ENCODE peak calls at places on chromosomes 1 and 21, in five cellular contexts. P is GM10248, I is ovary, L is LoVo, F is testis. R is an unnamed sample.

GRCh38 chr1:88740784-88741183 is 56.7 kb downstream of the PKN2 start:
- DNase-seq in P (no peak), I (no peak), L (no peak), F (no peak), R (no peak)

GRCh38 chr1:33170351-33171274 is 11.2 kb downstream of the TRIM62 start:
- DNase-seq in P (no peak), I (no peak), L (no peak), F (no peak), R (no peak)

GRCh38 chr1:243917863-243918565 is 68.0 kb upstream of the AKT3 start:
- DNase-seq in P (no peak), I (no peak), L (no peak), F (no peak), R (no peak)

GRCh38 chr1:20711285-20712209 is 6.3 kb downstream of the KIF17 start:
- DNase-seq in P (no peak), I (no peak), L (no peak), F (no peak), R (no peak)

GRCh38 chr1:46491500-46492268 is 2.0 kb downstream of the DMBX1 start:
- DNase-seq in P (no peak), I (no peak), L (no peak), F (no peak), R (no peak)

GRCh38 chr21:44353200-44353970 is at the start of gene TRPM2:
- DNase-seq in P (peak), I (no peak), L (no peak), F (no peak), R (peak)

GRCh38 chr1:104780470-104781078 is 1030.9 kb downstream of the AMY1C start:
- DNase-seq in P (peak), I (no peak), L (peak), F (no peak), R (no peak)

GRCh38 chr1:195113471-195113870 is 1494.8 kb downstream of the KCNT2 start:
- DNase-seq in P (no peak), I (no peak), L (no peak), F (no peak), R (no peak)

GRCh38 chr1:95286479-95286878 is 52.5 kb downstream of the RWDD3 start:
- DNase-seq in P (no peak), I (no peak), L (no peak), F (no peak), R (no peak)

GRCh38 chr1:28027660-28028059 is 60.8 kb downstream of the EYA3 start:
- DNase-seq in P (no peak), I (no peak), L (no peak), F (no peak), R (no peak)

GRCh38 chr1:24018611-24019580 is 38.8 kb upstream of the SRSF10 start:
- DNase-seq in P (no peak), I (peak), L (peak), F (peak), R (peak)

GRCh38 chr1:113660053-113660452 is 99.2 kb downstream of the PHTF1 start:
- DNase-seq in P (no peak), I (no peak), L (no peak), F (no peak), R (no peak)

GRCh38 chr1:109197163-109198042 is 16.3 kb upstream of the SARS1 start:
- DNase-seq in P (no peak), I (no peak), L (peak), F (no peak), R (no peak)

GRCh38 chr21:32248616-32249550 is 30.0 kb downstream of the MIS18A start:
- DNase-seq in P (no peak), I (no peak), L (no peak), F (no peak), R (no peak)